ENCODE peak calls at places on chromosomes 4 and X, in six cellular contexts. S, R, O, F, H and A are unnamed samples.

GRCh38 chrX:149630681-149631292 is 805 bp downstream of the TMEM185A start:
- DNase-seq in S (no peak), R (no peak), O (no peak), F (no peak), H (no peak), A (no peak)

GRCh38 chr4:25290490-25291067 is 22.0 kb upstream of the ZCCHC4 start:
- DNase-seq in S (no peak), R (no peak), O (no peak), F (no peak), H (no peak), A (no peak)

GRCh38 chr4:30904161-30904560 is 184.0 kb downstream of the PCDH7 start:
- DNase-seq in S (no peak), R (no peak), O (no peak), F (no peak), H (no peak), A (no peak)

GRCh38 chr4:6085028-6085942 is 67.1 kb upstream of the C4orf50 start:
- DNase-seq in S (no peak), R (no peak), O (no peak), F (no peak), H (no peak), A (no peak)

GRCh38 chr4:153228512-153229145 is 24.4 kb downstream of the TRIM2 start:
- DNase-seq in S (no peak), R (no peak), O (no peak), F (no peak), H (no peak), A (no peak)

GRCh38 chrX:115895678-115896329 is 274.7 kb upstream of the AGTR2 start:
- DNase-seq in S (no peak), R (no peak), O (no peak), F (no peak), H (no peak), A (no peak)

GRCh38 chrX:9566150-9566621 is 101.3 kb downstream of the TBL1X start:
- DNase-seq in S (peak; percentile 51), R (no peak), O (peak; percentile 16), F (no peak), H (peak; percentile 45), A (no peak)

GRCh38 chr4:150229538-150229937 is 151.3 kb downstream of the DCLK2 start:
- DNase-seq in S (no peak), R (no peak), O (no peak), F (no peak), H (no peak), A (no peak)

GRCh38 chr4:152106113-152106763 is 345.4 kb upstream of the GATB start:
- DNase-seq in S (peak; percentile 86), R (no peak), O (peak; percentile 44), F (no peak), H (peak; percentile 78), A (no peak)

GRCh38 chrX:29648161-29648560 is 567.2 kb upstream of the MAGEB2 start:
- DNase-seq in S (no peak), R (no peak), O (no peak), F (no peak), H (no peak), A (no peak)

GRCh38 chrX:136268051-136269048 is 17.1 kb upstream of the MAP7D3 start:
- DNase-seq in S (no peak), R (no peak), O (no peak), F (peak; percentile 18), H (no peak), A (no peak)

GRCh38 chr4:8745828-8746225 is 125.8 kb downstream of the HMX1 start:
- DNase-seq in S (no peak), R (no peak), O (no peak), F (no peak), H (no peak), A (no peak)

GRCh38 chrX:131763674-131764073 is 219.8 kb downstream of the OR13H1 start:
- DNase-seq in S (no peak), R (peak; percentile 76), O (no peak), F (no peak), H (no peak), A (no peak)

GRCh38 chr4:140719022-140719421 is 37.2 kb downstream of the TBC1D9 start:
- DNase-seq in S (no peak), R (no peak), O (no peak), F (no peak), H (peak; percentile 31), A (no peak)

GRCh38 chr4:72858328-72858727 is 211.2 kb downstream of the COX18 start:
- DNase-seq in S (no peak), R (no peak), O (no peak), F (no peak), H (peak; percentile 17), A (no peak)

GRCh38 chr4:136505020-136505419 is 1027.3 kb downstream of the PCDH18 start:
- DNase-seq in S (no peak), R (no peak), O (no peak), F (no peak), H (no peak), A (no peak)

GRCh38 chr4:13535708-13536361 is 8.5 kb downstream of the NKX3-2 start:
- DNase-seq in S (no peak), R (no peak), O (no peak), F (no peak), H (no peak), A (no peak)

DNA sequence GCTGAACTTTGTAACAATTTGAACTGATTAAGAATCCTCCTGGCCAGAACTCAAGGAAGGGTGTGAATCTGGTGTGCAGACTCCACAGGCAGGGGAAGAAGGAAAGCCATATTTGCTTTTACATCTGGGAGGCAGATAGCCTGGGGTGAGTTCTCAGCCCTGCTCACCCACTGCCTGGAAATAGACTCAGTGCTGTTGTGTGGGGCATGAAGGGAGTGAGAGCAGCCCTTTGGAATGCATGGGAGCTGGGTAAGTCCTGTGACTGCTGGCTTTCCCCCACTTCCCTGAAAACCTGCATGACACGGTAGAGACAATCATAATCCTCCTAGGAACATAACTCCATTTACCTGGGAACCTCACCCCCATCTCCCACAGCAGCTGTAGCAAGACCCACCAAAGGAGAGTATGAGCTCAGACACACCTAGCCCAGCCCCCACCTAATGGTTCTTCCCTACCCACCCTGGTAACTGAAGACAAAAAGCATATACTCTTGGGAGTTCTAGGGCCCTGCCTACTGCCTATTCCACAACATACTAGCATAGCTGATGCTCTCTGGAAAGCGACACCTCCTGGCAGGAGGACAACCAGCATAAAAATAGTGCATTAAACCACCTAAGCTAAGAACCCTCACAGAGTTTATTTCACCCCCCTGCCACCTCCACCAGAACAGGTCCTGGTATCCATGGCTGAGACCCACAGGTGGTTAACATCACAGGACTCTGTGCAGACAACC is 59.3 kb upstream of the UBQLN2 start:
- DNase-seq in S (no peak), R (no peak), O (no peak), F (no peak), H (no peak), A (no peak)
- TF ChIP-seq CTCF in S (no peak), R (no peak), O (no peak), F (no peak), H (no peak), A (no peak)

GRCh38 chr4:53508446-53508845 is 82.8 kb downstream of the LNX1 start:
- DNase-seq in S (no peak), R (no peak), O (no peak), F (no peak), H (peak; percentile 71), A (no peak)
- TF ChIP-seq CTCF in S (no peak), R (no peak), O (no peak), F (no peak), H (peak; percentile 17), A (no peak)

DNA sequence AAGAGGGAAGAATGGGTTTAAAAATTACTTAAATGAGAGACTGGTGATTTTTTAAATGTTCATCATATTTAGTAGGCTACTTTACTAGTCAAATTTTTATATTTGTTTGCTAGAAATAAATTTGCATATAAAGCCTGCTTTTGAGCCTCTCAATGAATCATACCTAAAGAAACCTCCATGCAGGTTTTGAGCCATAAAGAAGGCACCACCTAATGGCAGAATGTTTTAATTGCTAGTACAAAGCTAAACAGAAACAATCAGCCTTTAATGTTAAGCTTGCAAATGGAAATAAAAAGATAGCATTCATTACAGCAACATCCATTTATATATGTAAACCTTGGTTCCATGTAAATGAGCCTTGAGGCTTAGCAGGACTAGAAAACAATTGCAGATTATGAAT is 989.7 kb downstream of the CCSER1 start:
- DNase-seq in S (no peak), R (no peak), O (no peak), F (no peak), H (no peak), A (no peak)
- TF ChIP-seq CTCF in S (no peak), R (no peak), O (no peak), F (no peak), H (no peak), A (peak; percentile 29)

GRCh38 chr4:15163284-15163645 is 161.0 kb downstream of the CPEB2 start:
- DNase-seq in S (no peak), R (no peak), O (no peak), F (no peak), H (no peak), A (no peak)

GRCh38 chr4:15161439-15161838 is 159.2 kb downstream of the CPEB2 start:
- DNase-seq in S (no peak), R (no peak), O (no peak), F (no peak), H (no peak), A (no peak)

GRCh38 chr4:15162046-15162445 is 159.8 kb downstream of the CPEB2 start:
- DNase-seq in S (no peak), R (no peak), O (no peak), F (no peak), H (no peak), A (no peak)

GRCh38 chr4:15164571-15164970 is 162.3 kb downstream of the CPEB2 start:
- DNase-seq in S (no peak), R (no peak), O (no peak), F (no peak), H (no peak), A (no peak)

DNA sequence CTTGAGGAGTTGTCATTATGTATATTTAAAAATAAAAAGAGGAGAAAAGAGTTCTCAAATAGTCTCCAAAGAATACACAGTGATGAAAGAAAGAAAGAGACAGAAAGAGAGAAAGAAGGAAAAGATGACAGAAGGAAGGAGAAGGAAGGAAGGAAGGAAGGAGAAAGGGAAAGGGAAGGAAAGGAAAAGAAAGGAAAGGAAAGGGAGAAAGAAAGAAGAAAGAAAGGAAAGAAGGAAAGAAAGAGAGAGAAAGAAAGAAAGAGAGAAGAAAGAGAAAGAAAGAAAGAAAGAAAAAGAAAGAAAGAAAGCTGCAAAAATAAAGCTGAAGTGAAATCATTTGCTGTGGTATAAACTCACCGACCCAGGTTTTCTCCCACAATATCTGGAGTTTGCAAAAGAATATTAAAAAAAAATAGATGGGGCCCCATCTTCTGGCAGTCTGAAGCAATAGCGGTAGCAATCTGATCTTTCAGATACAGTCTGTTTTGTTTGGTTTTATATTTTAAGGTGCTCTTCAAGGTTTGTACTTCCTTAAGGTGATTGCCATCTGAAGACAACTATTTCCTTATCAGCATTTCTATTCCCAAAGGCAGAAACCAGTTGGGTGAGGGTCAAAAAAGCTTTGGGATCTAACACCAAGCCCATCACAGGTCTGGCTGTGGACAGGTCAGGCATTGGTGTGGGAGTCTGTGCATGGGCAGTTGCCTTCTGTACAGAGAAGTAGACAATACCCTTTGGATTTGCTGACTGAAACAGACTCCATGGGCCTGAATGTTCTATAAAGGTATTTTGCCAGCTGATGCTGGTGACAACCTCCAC is 160.4 kb downstream of the CPEB2 start:
- DNase-seq in S (no peak), R (no peak), O (no peak), F (no peak), H (no peak), A (no peak)
- TF ChIP-seq CTCF in S (no peak), R (peak; percentile 59), O (peak; percentile 47), F (peak; percentile 37), H (peak; percentile 6), A (no peak)